ENCODE peak calls at places on chromosome 10, in four cellular contexts. W is HepG2, N is GM12878, P is K562. U is an unnamed sample.

GRCh38 chr10:106582291-106582690 is 582.2 kb downstream of the SORCS1 start:
- DNase-seq in W (no peak), P (no peak), N (no peak), U (no peak)

GRCh38 chr10:132506711-132507466 is 30.7 kb upstream of the INPP5A start:
- DNase-seq in W (no peak), P (no peak), N (no peak), U (no peak)

GRCh38 chr10:48285710-48286109 is 11.2 kb upstream of the FRMPD2 start:
- DNase-seq in P (no peak), N (peak; percentile 94), W (no peak), U (no peak)

GRCh38 chr10:96656839-96657238 is 63.5 kb downstream of the PIK3AP1 start:
- DNase-seq in N (no peak), P (no peak), W (no peak), U (no peak)

GRCh38 chr10:68106656-68107055 is 2.6 kb upstream of the MYPN start:
- DNase-seq in P (no peak), N (no peak), W (no peak), U (no peak)

GRCh38 chr10:121811386-121811785 is 116.4 kb downstream of the ATE1 start:
- DNase-seq in N (no peak), W (no peak), P (no peak), U (no peak)

GRCh38 chr10:43680035-43680434 is 31.4 kb upstream of the ZNF32 start:
- DNase-seq in W (no peak), P (peak; percentile 51), N (no peak), U (no peak)

GRCh38 chr10:71302874-71303568 is 16.0 kb upstream of the SLC29A3 start:
- DNase-seq in N (no peak), P (peak; percentile 67), W (peak; percentile 65), U (no peak)

GRCh38 chr10:79045566-79046175 is 23.1 kb upstream of the ZMIZ1 start:
- DNase-seq in P (no peak), W (no peak), N (no peak), U (no peak)

GRCh38 chr10:120517881-120518484 is 61.0 kb downstream of the PLPP4 start:
- DNase-seq in W (no peak), P (no peak), N (no peak), U (no peak)

GRCh38 chr10:44386546-44387052 is 1.7 kb upstream of the CXCL12 start:
- DNase-seq in P (peak; percentile 88), N (no peak), W (peak; percentile 35), U (peak; percentile 78)

GRCh38 chr10:119393019-119393418 is 149.5 kb downstream of the RGS10 start:
- DNase-seq in P (no peak), W (no peak), N (no peak), U (no peak)

GRCh38 chr10:13189946-13190345 is 28.6 kb downstream of the MCM10 start:
- DNase-seq in N (no peak), P (no peak), W (no peak), U (no peak)

GRCh38 chr10:60479305-60480020 is 89.8 kb upstream of the ANK3 start:
- DNase-seq in N (no peak), W (no peak), P (no peak), U (no peak)

GRCh38 chr10:71638577-71639411 is 80.8 kb downstream of the C10orf105 start:
- DNase-seq in N (no peak), W (peak; percentile 68), P (peak; percentile 99), U (no peak)

GRCh38 chr10:11798862-11799735 is 24.1 kb upstream of the PROSER2 start:
- DNase-seq in P (no peak), N (no peak), W (no peak), U (no peak)
- TF ChIP-seq ATF3 in P (no peak), N (no peak), W (no peak), U (no peak)

DNA sequence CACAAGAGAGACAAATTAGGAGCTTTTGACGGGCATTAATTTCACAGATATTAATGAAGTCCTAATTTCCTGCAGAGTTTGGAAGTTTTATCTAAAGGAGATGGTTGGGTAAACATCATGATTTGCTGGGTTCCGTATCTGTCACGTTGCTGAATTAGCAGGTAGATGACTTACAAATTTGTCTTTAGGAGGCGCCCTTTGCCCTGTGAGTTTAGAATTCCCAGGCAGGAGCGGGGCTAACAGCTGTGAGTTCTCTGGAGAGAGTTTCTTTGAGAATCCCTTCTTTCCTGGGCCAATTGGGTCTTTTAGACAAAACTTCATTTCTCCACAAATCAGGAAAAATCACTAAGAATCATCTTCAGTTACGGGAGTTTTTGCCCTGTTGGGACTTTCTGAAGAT is 63.8 kb downstream of the PRKCQ start:
- DNase-seq in N (no peak), W (no peak), P (no peak), U (peak; percentile 32)
- TF ChIP-seq CTCF in N (no peak), W (peak; percentile 10), P (peak; percentile 41), U (no peak)

DNA sequence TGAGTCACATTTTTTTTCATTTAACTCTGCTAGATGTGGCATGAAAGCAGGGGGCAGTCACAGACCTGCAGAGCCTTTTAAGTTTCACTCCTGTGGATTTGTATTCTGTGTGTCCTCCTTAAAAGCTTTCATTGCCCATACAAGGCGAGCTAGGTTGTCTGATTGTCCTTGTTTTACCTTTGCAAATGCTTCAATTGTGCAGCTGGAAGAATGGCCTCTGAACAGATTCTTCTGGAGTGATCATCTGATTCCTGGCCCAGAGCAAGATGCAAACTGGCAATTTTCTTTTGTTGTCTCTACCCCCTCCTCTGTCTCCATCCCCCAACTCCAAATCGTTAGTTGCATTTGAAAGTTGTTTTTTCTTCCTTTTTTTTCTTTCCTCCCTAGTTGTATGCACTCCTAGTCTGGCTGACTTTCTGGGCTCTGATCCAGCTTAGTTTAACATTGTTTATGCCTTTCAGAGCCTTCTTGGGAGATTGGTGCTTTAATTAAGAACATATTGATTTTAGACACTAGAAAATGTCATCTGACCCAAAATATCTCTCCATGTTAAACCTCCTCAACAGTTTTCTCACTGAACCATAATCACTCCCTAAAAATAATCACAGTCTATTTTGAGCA is 150.2 kb downstream of the REEP3 start:
- DNase-seq in P (no peak), W (no peak), N (no peak), U (no peak)
- TF ChIP-seq TCF7 in P (no peak), W (no peak), N (no peak), U (no peak)

GRCh38 chr10:86265236-86265876 is 101.2 kb downstream of the GRID1 start:
- DNase-seq in P (no peak), W (no peak), N (no peak), U (no peak)
- TF ChIP-seq ATF3 in P (no peak), W (no peak), N (no peak), U (no peak)

GRCh38 chr10:93485690-93486089 is 3.6 kb upstream of the MYOF start:
- DNase-seq in N (no peak), W (no peak), P (no peak), U (no peak)
- TF ChIP-seq CTCF in N (no peak), W (no peak), P (no peak), U (no peak)

GRCh38 chr10:87671416-87671815 is 11.7 kb downstream of the PAPSS2 start:
- DNase-seq in N (no peak), P (no peak), W (no peak), U (no peak)
- TF ChIP-seq TCF7 in N (no peak), P (no peak), W (no peak), U (no peak)

GRCh38 chr10:3122486-3123205 is 49.9 kb downstream of the PITRM1 start:
- DNase-seq in P (no peak), N (no peak), W (no peak), U (no peak)
- TF ChIP-seq ATF3 in P (no peak), N (no peak), W (no peak), U (no peak)

GRCh38 chr10:82192665-82193064 is 317.7 kb downstream of the NRG3 start:
- DNase-seq in N (no peak), W (no peak), P (no peak), U (no peak)
- TF ChIP-seq CTCF in N (no peak), W (no peak), P (no peak), U (no peak)